ENCODE peak calls at places on chromosomes 7 and 10, in four cellular contexts. G, J, X and D are unnamed samples.

GRCh38 chr10:102935939-102936605 is 18.0 kb downstream of the CNNM2 start:
- DNase-seq in G (no peak), J (no peak), X (no peak), D (no peak)

GRCh38 chr10:49559476-49559875 is 20.6 kb upstream of the ERCC6 start:
- DNase-seq in G (no peak), J (no peak), X (no peak), D (no peak)

GRCh38 chr10:67815571-67816059 is 22.4 kb downstream of the DNAJC12 start:
- DNase-seq in G (no peak), J (no peak), X (no peak), D (no peak)

GRCh38 chr10:60611291-60611747 is 167.0 kb upstream of the CDK1 start:
- DNase-seq in G (no peak), J (no peak), X (peak), D (peak)

GRCh38 chr10:123117644-123118409 is 17.9 kb upstream of the HMX3 start:
- DNase-seq in G (no peak), J (no peak), X (no peak), D (no peak)

GRCh38 chr10:24969732-24970330 is 17.4 kb upstream of the PRTFDC1 start:
- DNase-seq in G (no peak), J (no peak), X (no peak), D (no peak)

GRCh38 chr7:26397786-26398435 is 106.2 kb downstream of the SNX10 start:
- DNase-seq in G (no peak), J (no peak), X (peak), D (no peak)

GRCh38 chr10:43235070-43235900 is 31.6 kb downstream of the RASGEF1A start:
- DNase-seq in G (no peak), J (no peak), X (no peak), D (no peak)

GRCh38 chr7:157969995-157970394 is 617.6 kb downstream of the PTPRN2 start:
- DNase-seq in G (no peak), J (no peak), X (no peak), D (no peak)

DNA sequence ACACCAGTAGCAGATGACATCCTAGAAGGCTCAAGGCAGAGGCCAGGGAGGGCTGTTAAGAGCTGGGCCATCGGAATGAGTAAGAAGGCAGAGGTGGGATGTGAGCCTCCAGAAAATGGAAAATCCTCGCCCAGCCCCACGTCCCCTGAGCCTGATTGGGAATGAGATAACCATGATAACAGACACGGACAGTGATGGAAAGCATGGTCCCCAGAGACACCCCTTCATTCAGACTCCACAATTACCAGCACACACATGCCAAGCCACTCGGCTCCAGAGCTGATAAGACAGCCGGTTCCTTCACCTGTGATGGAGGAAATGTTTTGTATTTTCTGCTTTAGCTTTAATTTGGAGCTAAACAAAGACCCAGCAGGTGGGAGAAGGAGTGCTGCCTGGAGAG is 106.0 kb downstream of the GRID1 start:
- DNase-seq in G (no peak), J (no peak), X (no peak), D (no peak)
- TF ChIP-seq BRCA1 in G (no peak), J (no peak), X (no peak), D (no peak)

GRCh38 chr10:114706458-114707055 is 48.5 kb upstream of the ABLIM1 start:
- DNase-seq in G (no peak), J (no peak), X (no peak), D (no peak)

GRCh38 chr10:114698271-114699185 is 40.5 kb upstream of the ABLIM1 start:
- DNase-seq in G (no peak), J (no peak), X (no peak), D (no peak)

GRCh38 chr10:114704720-114705119 is 46.6 kb upstream of the ABLIM1 start:
- DNase-seq in G (no peak), J (no peak), X (no peak), D (no peak)

GRCh38 chr10:114708084-114708483 is 50.0 kb upstream of the ABLIM1 start:
- DNase-seq in G (no peak), J (no peak), X (no peak), D (no peak)

GRCh38 chr10:114703377-114704125 is 45.5 kb upstream of the ABLIM1 start:
- DNase-seq in G (no peak), J (no peak), X (no peak), D (peak)
- TF ChIP-seq BRCA1 in G (no peak), J (no peak), X (no peak), D (no peak)

GRCh38 chr7:113087278-113087998 is 811 bp upstream of the GPR85 start:
- DNase-seq in G (no peak), J (no peak), X (peak), D (peak)
- TF ChIP-seq BRCA1 in G (no peak), J (no peak), X (no peak), D (no peak)

DNA sequence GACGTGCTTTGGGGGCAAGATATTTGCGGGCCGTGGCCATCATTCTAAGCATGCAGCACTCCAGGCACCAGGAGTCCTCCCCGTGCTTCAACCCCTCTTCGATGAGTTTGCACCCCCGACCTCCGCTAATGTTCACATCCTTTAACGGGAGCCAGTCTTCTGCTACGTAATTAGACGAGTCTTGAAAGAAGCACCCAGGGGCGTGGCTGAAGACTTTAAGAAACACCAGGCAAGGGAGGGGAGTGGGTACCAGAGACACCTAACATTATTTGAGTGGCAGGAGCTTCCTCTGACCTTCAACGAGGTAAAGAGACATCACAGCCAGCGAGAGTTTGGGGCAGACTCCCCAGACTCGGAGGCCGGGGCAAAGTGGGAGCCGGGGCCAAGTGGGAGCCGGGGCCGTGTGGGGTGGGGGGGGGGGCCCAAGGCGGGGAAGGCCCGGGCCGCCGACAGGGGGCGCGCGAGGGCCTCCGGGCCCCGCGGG is 31.1 kb upstream of the TOMM7 start:
- DNase-seq in G (no peak), J (no peak), X (peak), D (no peak)
- TF ChIP-seq BRCA1 in G (no peak), J (no peak), X (no peak), D (no peak)

DNA sequence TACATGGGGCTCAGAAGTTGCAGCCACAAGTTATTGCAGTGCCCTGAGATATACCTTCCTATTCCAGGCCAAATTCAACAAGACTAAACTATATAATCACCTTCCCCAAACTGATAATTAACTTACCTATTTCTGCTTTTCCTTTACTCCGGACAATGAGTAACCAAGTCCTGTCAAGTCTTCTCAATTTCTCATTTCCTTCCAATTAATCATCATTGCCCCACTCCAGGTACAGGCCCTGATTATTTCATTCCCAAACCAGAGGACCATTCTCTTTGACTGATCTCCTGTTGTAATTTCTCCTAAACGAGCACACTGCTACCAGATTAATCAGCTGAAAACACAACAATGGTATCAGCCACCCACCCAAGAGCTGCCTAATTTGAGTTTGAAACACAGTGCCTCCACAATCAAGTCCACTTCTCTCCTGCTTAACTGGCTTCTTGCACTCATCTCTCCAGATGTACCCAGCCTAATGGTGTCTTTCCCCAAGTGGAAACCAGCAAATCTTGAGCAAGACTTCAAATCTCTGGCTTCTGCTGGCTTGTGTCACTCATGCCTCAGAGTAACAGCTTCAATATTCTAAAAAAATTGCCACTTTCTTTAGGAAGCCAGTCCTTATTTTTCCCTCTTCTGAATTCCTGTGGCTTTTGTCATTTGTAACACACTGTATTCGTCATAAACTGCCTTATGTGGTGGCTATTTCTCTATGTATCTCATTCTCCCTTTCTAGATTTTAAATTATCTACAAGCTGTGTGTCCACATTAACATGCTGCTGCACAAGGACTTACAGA is 89.1 kb downstream of the CDK6 start:
- DNase-seq in G (no peak), J (no peak), X (no peak), D (no peak)
- TF ChIP-seq BRCA1 in G (no peak), J (no peak), X (no peak), D (no peak)

DNA sequence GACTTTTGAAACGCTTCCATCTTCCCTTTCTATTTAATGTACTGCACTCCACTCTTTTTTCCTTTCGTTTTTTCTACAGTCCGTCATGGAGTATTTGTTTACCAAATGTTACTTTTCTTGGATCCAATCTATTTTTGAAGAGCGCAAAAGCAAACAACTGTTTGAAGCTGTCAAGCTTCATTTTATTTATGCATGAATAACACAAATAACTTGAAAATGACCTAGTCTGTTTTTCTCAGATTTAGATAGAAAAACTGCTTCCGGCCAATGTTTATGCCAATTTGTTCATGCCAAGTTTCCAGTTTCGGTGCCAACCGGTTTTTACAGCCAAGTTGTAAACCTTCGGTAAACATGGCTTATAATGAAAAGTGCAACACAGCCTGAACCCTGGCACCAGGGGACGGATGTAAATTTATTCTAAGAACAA is 150.9 kb upstream of the KLF6 start:
- DNase-seq in G (no peak), J (no peak), X (no peak), D (no peak)
- TF ChIP-seq BRCA1 in G (no peak), J (no peak), X (no peak), D (no peak)

DNA sequence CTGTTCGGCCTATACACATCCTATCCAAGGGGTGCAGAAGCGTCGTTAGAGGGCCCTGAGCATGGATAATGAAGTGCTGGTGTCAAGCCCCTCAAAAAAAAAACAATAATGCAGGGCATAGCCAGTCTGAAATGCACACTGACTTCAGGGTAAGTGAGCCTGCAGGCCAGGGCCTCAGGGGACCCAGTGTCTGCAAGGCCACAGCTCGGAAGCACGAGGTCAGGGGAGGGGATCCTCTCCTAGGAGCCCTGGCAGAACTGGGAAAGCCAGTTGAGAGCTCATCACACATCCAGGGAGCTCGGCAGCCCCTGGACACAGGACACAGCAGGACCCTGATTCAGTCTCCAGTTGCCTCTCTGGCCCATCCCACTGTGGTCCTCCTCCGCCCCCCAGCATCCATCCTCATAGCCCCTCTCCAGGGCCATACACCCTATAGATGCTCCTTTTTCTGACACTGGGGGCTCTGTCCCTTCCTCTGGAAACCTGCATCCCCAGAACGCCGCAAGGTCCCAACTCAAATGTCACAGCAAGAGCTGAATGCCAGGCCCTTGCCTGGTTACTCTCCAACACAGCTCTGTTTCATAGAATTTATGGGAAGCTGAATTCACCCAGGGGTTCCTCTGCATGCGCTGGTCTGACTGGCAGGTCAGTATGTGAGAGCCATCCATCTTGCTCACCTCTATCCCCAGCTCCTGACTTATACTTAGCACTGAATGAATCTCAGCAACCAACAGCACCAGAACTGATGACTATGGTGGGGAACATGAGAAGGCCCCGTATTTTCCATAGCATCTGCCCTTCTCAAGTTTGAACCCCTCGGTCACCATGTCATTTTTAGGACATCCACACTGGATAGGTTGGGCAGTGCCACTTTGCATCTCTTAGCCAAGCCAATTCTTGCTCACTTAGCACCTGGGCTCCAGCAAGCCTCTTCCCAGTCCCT is 717.0 kb upstream of the IGFBP3 start:
- DNase-seq in G (no peak), J (no peak), X (no peak), D (no peak)
- TF ChIP-seq BRCA1 in G (no peak), J (no peak), X (no peak), D (no peak)

GRCh38 chr10:8183241-8183704 is 128.8 kb downstream of the GATA3 start:
- DNase-seq in G (peak), J (no peak), X (no peak), D (no peak)
- TF ChIP-seq BRCA1 in G (no peak), J (no peak), X (no peak), D (no peak)

GRCh38 chr7:1121886-1122831 is 34.2 kb downstream of the GPER1 start:
- DNase-seq in G (no peak), J (no peak), X (no peak), D (no peak)
- TF ChIP-seq BRCA1 in G (no peak), J (no peak), X (no peak), D (no peak)

DNA sequence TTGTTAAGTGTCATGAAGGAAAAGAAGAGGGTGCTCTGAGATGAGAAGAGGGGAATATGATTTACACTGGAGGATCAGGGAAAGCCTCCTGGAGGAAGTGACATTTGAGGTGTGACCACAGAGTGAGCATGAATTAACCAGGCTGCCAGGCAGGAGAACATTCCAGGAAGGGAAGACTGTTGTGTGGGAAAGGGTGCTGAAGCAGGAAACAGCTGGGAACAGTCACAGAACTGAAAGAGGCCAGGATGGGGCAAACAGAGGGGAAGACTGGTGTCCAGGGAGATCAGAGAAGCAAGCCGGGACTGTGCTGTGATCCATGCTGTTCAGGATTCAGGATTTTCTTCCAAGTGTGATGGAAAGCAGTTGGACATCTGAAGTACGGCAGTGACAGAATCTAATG is 14.9 kb downstream of the HIPK2 start:
- DNase-seq in G (no peak), J (no peak), X (no peak), D (no peak)
- TF ChIP-seq BRCA1 in G (no peak), J (no peak), X (no peak), D (no peak)